ENCODE peak calls at places on chromosome 2, in six cellular contexts. R, P, G, L, Y and J are unnamed samples.

GRCh38 chr2:74911061-74911460 is 47.4 kb upstream of the POLE4 start:
- DNase-seq in R (no peak), P (no peak), G (no peak), L (no peak), Y (no peak), J (no peak)

GRCh38 chr2:46364797-46365457 is 67.7 kb downstream of the EPAS1 start:
- DNase-seq in R (no peak), P (no peak), G (no peak), L (peak), Y (peak), J (no peak)

GRCh38 chr2:121635371-121635770 is 13.9 kb downstream of the CLASP1 start:
- DNase-seq in R (no peak), P (no peak), G (no peak), L (no peak), Y (no peak), J (no peak)

GRCh38 chr2:112767693-112768380 is 3.4 kb upstream of the CKAP2L start:
- DNase-seq in R (no peak), P (no peak), G (no peak), L (no peak), Y (no peak), J (no peak)

GRCh38 chr2:1713839-1714236 is 30.5 kb downstream of the PXDN start:
- DNase-seq in R (no peak), P (no peak), G (no peak), L (no peak), Y (no peak), J (no peak)

GRCh38 chr2:58268685-58269084 is 27.6 kb upstream of the FANCL start:
- DNase-seq in R (no peak), P (no peak), G (no peak), L (no peak), Y (no peak), J (no peak)

GRCh38 chr2:46424937-46425336 is 54.4 kb upstream of the TMEM247 start:
- DNase-seq in R (no peak), P (no peak), G (no peak), L (no peak), Y (no peak), J (no peak)

GRCh38 chr2:187079901-187080300 is 230.9 kb upstream of the ZSWIM2 start:
- DNase-seq in R (no peak), P (no peak), G (no peak), L (no peak), Y (no peak), J (no peak)

GRCh38 chr2:236769981-236770671 is 200.5 kb downstream of the ACKR3 start:
- DNase-seq in R (no peak), P (no peak), G (no peak), L (no peak), Y (no peak), J (no peak)

GRCh38 chr2:128436498-128437180 is 118.0 kb upstream of the HS6ST1 start:
- DNase-seq in R (no peak), P (no peak), G (no peak), L (no peak), Y (peak), J (no peak)

GRCh38 chr2:152440049-152440448 is 105.1 kb downstream of the FMNL2 start:
- DNase-seq in R (no peak), P (no peak), G (no peak), L (no peak), Y (no peak), J (no peak)

GRCh38 chr2:20617081-20617575 is 33.8 kb downstream of the HS1BP3 start:
- DNase-seq in R (no peak), P (peak), G (no peak), L (no peak), Y (peak), J (no peak)

GRCh38 chr2:2791031-2791430 is 460.0 kb upstream of the MYT1L start:
- DNase-seq in R (no peak), P (no peak), G (no peak), L (no peak), Y (no peak), J (no peak)

GRCh38 chr2:215799194-215799593 is 214.2 kb downstream of the MREG start:
- DNase-seq in R (no peak), P (no peak), G (no peak), L (no peak), Y (no peak), J (no peak)

GRCh38 chr2:179817181-179817841 is 44.1 kb downstream of the ZNF385B start:
- DNase-seq in R (no peak), P (no peak), G (no peak), L (peak), Y (no peak), J (no peak)

GRCh38 chr2:159381574-159381973 is 95.1 kb upstream of the WDSUB1 start:
- DNase-seq in R (no peak), P (no peak), G (no peak), L (no peak), Y (no peak), J (no peak)

GRCh38 chr2:42102606-42103450 is 55.0 kb downstream of the PKDCC start:
- DNase-seq in R (peak), P (peak), G (peak), L (no peak), Y (peak), J (no peak)

GRCh38 chr2:25744055-25744454 is 70.7 kb upstream of the DTNB start:
- DNase-seq in R (no peak), P (no peak), G (no peak), L (no peak), Y (no peak), J (no peak)

GRCh38 chr2:58569460-58570185 is 328.5 kb upstream of the FANCL start:
- DNase-seq in R (no peak), P (no peak), G (no peak), L (no peak), Y (no peak), J (no peak)

GRCh38 chr2:209074711-209075110 is 349.1 kb upstream of the MAP2 start:
- DNase-seq in R (no peak), P (no peak), G (no peak), L (no peak), Y (no peak), J (no peak)

GRCh38 chr2:193584522-193584938 is 1389.8 kb upstream of the TMEFF2 start:
- DNase-seq in R (no peak), P (no peak), G (no peak), L (peak), Y (peak), J (no peak)

GRCh38 chr2:120606280-120606679 is 129.4 kb upstream of the GLI2 start:
- DNase-seq in R (no peak), P (peak), G (no peak), L (no peak), Y (no peak), J (no peak)

GRCh38 chr2:108630567-108631405 is 88.5 kb upstream of the RANBP2 start:
- DNase-seq in R (no peak), P (no peak), G (no peak), L (no peak), Y (no peak), J (no peak)

GRCh38 chr2:102020596-102021170 is 28.9 kb downstream of the IL1R2 start:
- DNase-seq in R (peak), P (peak), G (peak), L (peak), Y (peak), J (peak)

GRCh38 chr2:72745679-72746368 is 80.0 kb downstream of the EXOC6B start:
- DNase-seq in R (no peak), P (no peak), G (no peak), L (peak), Y (no peak), J (no peak)

GRCh38 chr2:71554028-71554705 is 100.8 kb downstream of the DYSF start:
- DNase-seq in R (no peak), P (no peak), G (no peak), L (no peak), Y (no peak), J (no peak)

GRCh38 chr2:175709248-175709647 is 292.8 kb downstream of the LNPK start:
- DNase-seq in R (no peak), P (no peak), G (no peak), L (no peak), Y (no peak), J (no peak)

GRCh38 chr2:74008761-74009395 is 24.2 kb downstream of the TET3 start:
- DNase-seq in R (no peak), P (no peak), G (no peak), L (no peak), Y (peak), J (no peak)

GRCh38 chr2:8432712-8433336 is 249.0 kb upstream of the ID2 start:
- DNase-seq in R (no peak), P (no peak), G (no peak), L (no peak), Y (no peak), J (no peak)

GRCh38 chr2:28231110-28231621 is 161.5 kb upstream of the FOSL2 start:
- DNase-seq in R (no peak), P (no peak), G (no peak), L (no peak), Y (no peak), J (no peak)

GRCh38 chr2:234994340-234995321 is 42.8 kb downstream of the SH3BP4 start:
- DNase-seq in R (no peak), P (no peak), G (no peak), L (no peak), Y (no peak), J (no peak)

GRCh38 chr2:112187805-112188596 is 49.8 kb downstream of the FBLN7 start:
- DNase-seq in R (peak), P (no peak), G (no peak), L (peak), Y (no peak), J (no peak)